ENCODE peak calls at places on chromosomes 16 and 17, in four cellular contexts. C, G, B and U are unnamed samples. For H3K4me1, the result is how much of the 10 kb centered on the place peaks cover.

GRCh38 chr17:8832711-8833352 is 33.7 kb upstream of the MFSD6L start:
- DNase-seq in G (no peak), B (peak), C (no peak), U (no peak)

GRCh38 chr17:36923814-36924221 is 13.5 kb upstream of the LHX1 start:
- DNase-seq in B (no peak), C (peak), G (no peak), U (no peak)

GRCh38 chr17:19770985-19771710 is 23.1 kb upstream of the ALDH3A1 start:
- DNase-seq in C (no peak), G (no peak), B (peak), U (no peak)

GRCh38 chr16:17556276-17557052 is 85.7 kb upstream of the XYLT1 start:
- DNase-seq in G (no peak), B (no peak), C (peak), U (peak)

GRCh38 chr16:87584975-87585374 is 17.3 kb upstream of the JPH3 start:
- DNase-seq in B (no peak), G (no peak), C (no peak), U (no peak)

GRCh38 chr16:68236804-68237242 is 896 bp upstream of the ESRP2 start:
- DNase-seq in C (no peak), B (no peak), G (no peak), U (no peak)

GRCh38 chr17:63685021-63685420 is 14.9 kb downstream of the LIMD2 start:
- DNase-seq in G (no peak), C (no peak), B (no peak), U (no peak)

GRCh38 chr17:8053600-8053999 is 14.7 kb downstream of the ALOX15B start:
- DNase-seq in B (no peak), G (no peak), C (no peak), U (no peak)

GRCh38 chr16:78094166-78094565 is 5.3 kb upstream of the WWOX start:
- DNase-seq in G (no peak), B (no peak), C (no peak), U (no peak)

GRCh38 chr16:82657786-82658185 is 31.0 kb downstream of the CDH13 start:
- DNase-seq in B (no peak), C (no peak), G (no peak), U (no peak)

GRCh38 chr16:76854234-76854633 is 336.8 kb upstream of the MON1B start:
- DNase-seq in C (peak), G (no peak), B (no peak), U (no peak)

GRCh38 chr16:69276143-69277115 is 34.7 kb upstream of the VPS4A start:
- DNase-seq in C (no peak), B (peak), G (peak), U (no peak)

GRCh38 chr16:30567991-30568638 is 3.4 kb downstream of the ZNF688 start:
- DNase-seq in B (no peak), C (peak), G (no peak), U (peak)

GRCh38 chr16:70747703-70748631 is 53.0 kb downstream of the VAC14 start:
- DNase-seq in B (no peak), C (peak), G (no peak), U (peak)

GRCh38 chr17:42760652-42761581 is at the start of gene RAMP2:
- DNase-seq in B (no peak), G (no peak), C (no peak), U (no peak)

GRCh38 chr17:39736319-39737165 is 1.2 kb upstream of the GRB7 start:
- DNase-seq in G (no peak), B (no peak), C (peak), U (no peak)

GRCh38 chr16:27917953-27918352 is 145.6 kb downstream of the GSG1L start:
- DNase-seq in B (no peak), C (no peak), G (no peak), U (no peak)

GRCh38 chr16:85027968-85028637 is 508 bp downstream of the KIAA0513 start:
- DNase-seq in G (no peak), C (no peak), B (no peak), U (no peak)

GRCh38 chr17:58710948-58711552 is 18.6 kb downstream of the RAD51C start:
- DNase-seq in B (no peak), C (peak), G (no peak), U (peak)

DNA sequence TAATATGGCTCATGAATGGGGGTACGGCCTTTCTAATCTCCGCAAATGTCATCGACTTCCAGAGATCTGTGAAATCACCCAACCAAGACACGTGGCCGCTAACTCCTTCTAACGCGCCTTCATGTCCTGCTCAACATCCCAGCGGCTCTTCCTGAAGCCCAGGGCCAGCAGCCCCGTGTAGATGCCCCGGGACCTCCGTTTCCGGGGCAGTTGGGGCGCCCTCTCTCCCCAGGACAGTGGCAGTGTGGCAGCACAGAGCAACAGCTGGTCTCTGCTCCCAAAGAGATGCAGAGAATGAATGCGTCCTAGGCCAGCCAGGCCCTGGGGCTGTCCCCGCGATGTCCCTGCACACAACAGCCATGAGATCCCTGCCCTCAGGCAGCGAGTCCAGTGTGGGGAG is 153.5 kb downstream of the RBFOX3 start:
- DNase-seq in C (no peak), B (no peak), G (no peak), U (no peak)
- H3K27ac ChIP-seq in C (no peak), B (no peak), G (no peak), U (no peak)

GRCh38 chr16:81143921-81144471 is 47.8 kb upstream of the GCSH start:
- DNase-seq in C (no peak), G (no peak), B (no peak), U (peak)
- H3K4me1 ChIP-seq in C (under half), G (under half), B (under half), U (under half)

GRCh38 chr16:65057184-65057583 is 64.7 kb downstream of the CDH11 start:
- DNase-seq in B (no peak), G (no peak), C (no peak), U (no peak)
- H3K27ac ChIP-seq in B (no peak), G (no peak), C (no peak), U (no peak)

GRCh38 chr17:78802008-78802407 is 19.9 kb upstream of the CYTH1 start:
- DNase-seq in B (no peak), C (no peak), G (no peak), U (no peak)
- H3K4me1 ChIP-seq in B (under half), C (under half), G (under half), U (under half)

GRCh38 chr16:63976345-63976744 is 1145.5 kb downstream of the CDH11 start:
- DNase-seq in B (no peak), C (no peak), G (no peak), U (no peak)

GRCh38 chr16:63983401-63983800 is 1138.5 kb downstream of the CDH11 start:
- DNase-seq in G (no peak), B (no peak), C (peak), U (peak)

GRCh38 chr16:63978240-63978639 is 1143.6 kb downstream of the CDH11 start:
- DNase-seq in G (no peak), C (no peak), B (no peak), U (no peak)

GRCh38 chr16:63981639-63982038 is 1140.2 kb downstream of the CDH11 start:
- DNase-seq in C (no peak), G (no peak), B (no peak), U (no peak)

DNA sequence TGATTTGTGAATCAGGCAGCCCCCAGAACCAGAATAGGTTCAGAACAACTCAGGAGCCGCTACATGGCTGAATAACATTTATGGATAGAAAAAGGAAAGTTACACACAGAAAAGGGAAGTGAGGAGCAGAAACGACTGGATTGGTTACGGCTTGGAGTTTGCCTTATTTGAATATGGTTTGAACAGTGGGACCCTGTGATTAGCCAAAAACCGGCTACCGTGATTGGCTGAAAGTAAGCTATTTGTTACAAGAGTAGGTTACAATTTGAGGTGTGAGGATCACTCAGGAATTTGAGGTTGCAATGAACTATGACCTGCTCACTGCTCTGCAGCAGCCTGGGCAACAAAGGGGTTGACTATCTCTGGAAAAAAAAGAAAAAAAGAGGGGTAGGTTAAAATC is 1139.7 kb downstream of the CDH11 start:
- DNase-seq in G (no peak), C (no peak), B (no peak), U (no peak)
- H3K27ac ChIP-seq in G (no peak), C (no peak), B (no peak), U (no peak)

GRCh38 chr17:29127840-29128239 is 52.4 kb downstream of the MYO18A start:
- DNase-seq in G (no peak), C (no peak), B (no peak), U (no peak)
- H3K4me1 ChIP-seq in G (under half), C (under half), B (under half), U (under half)